ENCODE peak calls at places on chromosomes 11 and 22, in seven cellular contexts. C is K562, G is H1, U is HepG2, T is HCT116, S is SK-N-SH, L is GM12878. X is an unnamed sample.

GRCh38 chr11:66335531-66336233 is 552 bp downstream of the RIN1 start:
- DNase-seq in S (peak), T (no peak), U (no peak), C (no peak), L (no peak), G (no peak), X (no peak)

GRCh38 chr11:25211635-25212251 is 714.9 kb downstream of the LUZP2 start:
- DNase-seq in G (no peak), L (no peak), U (no peak), S (no peak), C (no peak), T (no peak), X (peak)

GRCh38 chr11:118224512-118225180 is at the start of gene JAML:
- DNase-seq in G (no peak), U (no peak), L (no peak), T (no peak), C (no peak), S (no peak), X (no peak)

GRCh38 chr11:87173185-87174039 is 135.7 kb downstream of the TMEM135 start:
- DNase-seq in S (no peak), L (no peak), C (no peak), G (no peak), U (peak), T (peak), X (no peak)

GRCh38 chr22:23911318-23911980 is 17.3 kb downstream of the MIF start:
- DNase-seq in G (no peak), L (no peak), U (no peak), C (no peak), T (no peak), S (no peak), X (no peak)

GRCh38 chr11:6194065-6194581 is 4.9 kb upstream of the OR52W1 start:
- DNase-seq in L (no peak), U (no peak), C (no peak), T (no peak), G (no peak), S (no peak), X (no peak)

GRCh38 chr22:43698403-43698802 is 113.7 kb downstream of the EFCAB6 start:
- DNase-seq in G (no peak), S (no peak), T (no peak), C (no peak), L (no peak), U (no peak), X (no peak)

GRCh38 chr22:42294034-42294985 is 23.9 kb upstream of the TCF20 start:
- DNase-seq in T (no peak), L (no peak), G (no peak), C (peak), U (peak), S (no peak), X (peak)

GRCh38 chr11:34165786-34166557 is 60.5 kb downstream of the NAT10 start:
- DNase-seq in U (no peak), C (peak), L (no peak), S (peak), T (no peak), G (no peak), X (peak)

GRCh38 chr11:38766796-38767195 is 2168.8 kb upstream of the RAG2 start:
- DNase-seq in S (no peak), T (no peak), U (no peak), L (no peak), G (no peak), C (no peak), X (no peak)

GRCh38 chr22:47551438-47551788 is 789.0 kb downstream of the TBC1D22A start:
- DNase-seq in S (no peak), U (no peak), C (no peak), G (no peak), L (no peak), T (no peak), X (no peak)

GRCh38 chr22:47553436-47553835 is 791.0 kb downstream of the TBC1D22A start:
- DNase-seq in L (no peak), T (no peak), C (no peak), G (no peak), S (no peak), U (no peak), X (no peak)

GRCh38 chr22:47552024-47552423 is 789.6 kb downstream of the TBC1D22A start:
- DNase-seq in L (no peak), S (no peak), U (no peak), G (no peak), T (no peak), C (no peak), X (no peak)

GRCh38 chr22:47550524-47551437 is 788.3 kb downstream of the TBC1D22A start:
- DNase-seq in C (no peak), S (no peak), T (no peak), L (no peak), U (no peak), G (no peak), X (no peak)

DNA sequence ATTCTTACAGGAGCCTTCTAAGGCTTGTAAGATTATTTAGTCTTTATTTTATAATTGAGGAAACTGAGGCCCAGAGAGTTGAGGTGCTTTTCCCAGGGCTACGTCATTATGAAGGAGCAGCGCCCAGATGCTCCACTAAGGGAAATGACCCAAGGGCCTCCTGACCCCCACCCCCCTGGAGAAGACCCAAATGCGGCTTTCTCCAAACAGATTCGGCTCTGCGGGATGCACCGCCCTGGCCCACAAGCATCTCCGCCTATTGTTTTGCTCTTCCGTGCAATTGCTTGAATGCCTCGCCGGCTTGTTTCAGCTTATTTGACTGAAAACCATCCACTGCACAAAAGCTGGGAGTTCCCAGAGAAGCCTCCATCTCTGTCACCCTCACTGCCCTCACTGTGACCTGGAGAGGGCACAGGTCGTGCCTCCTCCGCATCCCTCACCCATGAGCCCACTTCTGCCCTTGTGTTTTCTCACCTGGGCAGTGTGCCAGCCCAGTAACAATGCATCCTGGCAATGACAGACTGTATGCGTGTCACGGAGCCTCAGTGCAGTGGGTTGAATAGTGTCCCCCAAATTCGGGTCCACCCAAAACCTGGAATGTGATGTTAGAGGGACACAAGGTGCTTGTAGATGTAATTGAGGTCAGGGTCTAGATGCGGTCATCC is 790.2 kb downstream of the TBC1D22A start:
- DNase-seq in U (no peak), C (no peak), S (no peak), T (no peak), G (no peak), L (no peak), X (no peak)
- TF ChIP-seq JUND in U (no peak), C (no peak), S (no peak), T (no peak), G (no peak), L (no peak), X (no peak)

DNA sequence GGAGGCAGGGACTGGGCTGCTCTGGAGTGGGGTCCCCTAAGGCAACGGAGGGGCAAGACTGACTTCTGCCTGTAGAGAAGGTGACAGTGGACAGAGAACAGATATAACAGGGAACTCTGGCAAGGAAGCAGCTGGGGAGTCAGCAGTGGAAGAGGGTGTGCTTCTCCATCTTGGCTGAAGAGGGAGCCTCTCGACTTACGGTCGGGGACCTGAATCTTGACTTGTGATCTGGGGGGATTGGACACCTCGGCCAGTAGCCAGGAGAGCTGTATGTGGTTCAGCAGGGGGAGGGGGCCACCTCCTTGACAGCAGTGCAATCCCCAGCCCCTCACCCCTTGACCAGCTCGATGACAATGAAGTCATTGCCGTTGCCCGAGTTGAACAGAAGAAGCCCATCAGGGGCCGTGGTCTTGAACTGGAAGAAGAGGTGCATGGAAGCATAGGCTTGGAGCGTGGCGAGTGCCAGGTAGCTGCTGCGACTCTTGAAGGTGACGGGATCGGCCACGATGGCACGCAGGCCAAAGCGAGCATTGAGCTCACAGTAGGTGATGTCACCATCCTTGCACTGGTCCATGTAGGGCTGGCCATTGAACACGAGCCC is 60.0 kb downstream of the SLC22A12 start:
- DNase-seq in U (no peak), S (no peak), G (no peak), T (peak), L (no peak), C (peak), X (peak)
- TF ChIP-seq JUND in U (no peak), S (no peak), G (no peak), T (no peak), L (no peak), C (peak), X (no peak)

GRCh38 chr11:119714590-119714989 is 14.4 kb downstream of the NECTIN1 start:
- DNase-seq in U (no peak), S (no peak), T (no peak), C (no peak), G (no peak), L (no peak), X (no peak)
- TF ChIP-seq JUND in U (no peak), S (no peak), T (no peak), C (no peak), G (no peak), L (no peak), X (no peak)

GRCh38 chr11:68014966-68015447 is 4.9 kb downstream of the ALDH3B1 start:
- DNase-seq in G (no peak), L (no peak), U (no peak), C (no peak), S (no peak), T (no peak), X (no peak)

GRCh38 chr11:68013611-68014156 is 3.6 kb downstream of the ALDH3B1 start:
- DNase-seq in C (no peak), G (no peak), S (no peak), T (no peak), L (no peak), U (no peak), X (no peak)

GRCh38 chr11:68012843-68013610 is 2.9 kb downstream of the ALDH3B1 start:
- DNase-seq in T (peak), G (no peak), U (peak), L (no peak), S (no peak), C (no peak), X (peak)

GRCh38 chr11:68015467-68015866 is 5.3 kb downstream of the ALDH3B1 start:
- DNase-seq in C (no peak), S (no peak), T (no peak), L (no peak), G (no peak), U (no peak), X (no peak)

DNA sequence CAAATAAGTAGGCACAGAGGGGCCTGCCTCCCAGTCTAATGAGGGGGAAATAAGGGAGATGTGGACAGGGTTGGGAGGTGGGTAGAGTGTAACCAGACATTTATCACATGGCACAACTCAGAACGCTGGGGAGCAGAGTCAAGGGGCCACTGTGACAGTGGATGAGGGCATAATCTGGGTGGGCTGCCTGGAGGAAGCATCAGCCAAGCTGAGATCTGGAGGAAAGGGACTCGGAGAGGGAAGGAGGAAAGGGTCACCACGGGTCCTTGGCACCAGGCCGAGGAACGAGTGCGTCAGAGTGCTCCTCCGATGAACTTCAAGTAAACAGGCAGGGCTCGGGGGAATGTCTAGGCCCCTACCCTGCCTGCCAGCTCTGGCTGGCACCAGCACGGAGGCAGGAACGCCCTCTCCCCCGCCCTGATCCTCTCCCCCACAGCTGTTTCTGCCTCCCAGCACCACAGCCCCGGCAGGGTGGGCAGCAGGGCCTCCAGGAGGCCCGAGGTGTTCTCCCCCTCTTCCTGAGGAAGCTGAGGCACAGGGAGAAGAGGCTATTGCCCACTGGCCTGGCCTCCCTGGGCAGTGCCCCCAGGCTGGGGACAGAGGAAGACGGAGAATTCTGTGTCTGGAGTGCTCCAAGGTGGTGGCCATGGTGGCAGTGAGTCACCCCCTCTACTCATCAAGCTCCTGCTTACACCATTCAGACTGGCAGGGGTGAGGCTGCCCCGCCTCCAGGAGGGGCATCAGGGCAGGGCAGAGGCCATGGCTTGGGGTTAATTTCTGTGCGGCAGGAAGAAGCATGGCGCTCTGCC is 4.2 kb downstream of the ALDH3B1 start:
- DNase-seq in T (peak), G (no peak), U (no peak), C (no peak), L (no peak), S (no peak), X (no peak)
- TF ChIP-seq JUND in T (no peak), G (no peak), U (no peak), C (no peak), L (no peak), S (no peak), X (no peak)

GRCh38 chr22:46737976-46738641 is at the start of gene CERK:
- DNase-seq in C (peak), S (peak), T (no peak), G (no peak), U (peak), L (no peak), X (peak)
- TF ChIP-seq JUND in C (no peak), S (no peak), T (no peak), G (no peak), U (no peak), L (no peak), X (no peak)

GRCh38 chr11:47204633-47204989 is 10.2 kb upstream of the DDB2 start:
- DNase-seq in T (no peak), G (no peak), L (no peak), C (no peak), U (no peak), S (no peak), X (no peak)
- TF ChIP-seq JUND in T (no peak), G (no peak), L (no peak), C (no peak), U (no peak), S (peak), X (no peak)

X was measured in T47D.